ENCODE peak calls at places on chromosomes 3 and 15, in four cellular contexts. G, F, N and J are unnamed samples.

GRCh38 chr15:76996526-76997401 is 1.8 kb downstream of the PSTPIP1 start:
- DNase-seq in N (no peak), G (no peak), F (peak), J (no peak)

GRCh38 chr3:47985376-47985775 is 30.8 kb downstream of the MAP4 start:
- DNase-seq in F (no peak), N (no peak), G (no peak), J (no peak)

GRCh38 chr3:7927015-7927414 is 574.6 kb upstream of the LMCD1 start:
- DNase-seq in N (no peak), G (no peak), F (no peak), J (no peak)

GRCh38 chr3:156216852-156217251 is 96.5 kb downstream of the KCNAB1 start:
- DNase-seq in F (no peak), G (no peak), N (no peak), J (no peak)

GRCh38 chr15:70853270-70853854 is 595 bp downstream of the LARP6 start:
- DNase-seq in N (peak), F (peak), G (no peak), J (no peak)

GRCh38 chr3:71332813-71333212 is 250.7 kb downstream of the FOXP1 start:
- DNase-seq in G (no peak), F (no peak), N (no peak), J (no peak)

GRCh38 chr15:92076536-92076935 is 223.0 kb downstream of the SLCO3A1 start:
- DNase-seq in F (no peak), G (no peak), N (no peak), J (no peak)

GRCh38 chr3:153245661-153246060 is 83.6 kb downstream of the RAP2B start:
- DNase-seq in G (no peak), N (no peak), F (no peak), J (no peak)

GRCh38 chr3:151135548-151136337 is 50.3 kb downstream of the MED12L start:
- DNase-seq in N (no peak), G (peak), F (no peak), J (no peak)

GRCh38 chr15:98126326-98127090 is 166.0 kb downstream of the ARRDC4 start:
- DNase-seq in N (no peak), G (no peak), F (no peak), J (no peak)

GRCh38 chr15:88628018-88628673 is 7.0 kb downstream of the AEN start:
- DNase-seq in N (no peak), G (no peak), F (no peak), J (no peak)

GRCh38 chr3:176906046-176906905 is 291.0 kb downstream of the TBL1XR1 start:
- DNase-seq in G (peak), F (no peak), N (peak), J (no peak)

GRCh38 chr3:2099028-2099671 is 484 bp downstream of the CNTN4 start:
- DNase-seq in N (no peak), G (peak), F (no peak), J (no peak)
- H3K4me3 ChIP-seq in N (no peak), G (peak), F (peak), J (no peak)

GRCh38 chr15:57596978-57597377 is 5.3 kb downstream of the MYZAP start:
- DNase-seq in F (no peak), G (no peak), N (no peak), J (no peak)
- H3K27ac ChIP-seq in F (peak), G (peak), N (no peak), J (no peak)

GRCh38 chr15:37096878-37097568 is 3.3 kb downstream of the MEIS2 start:
- DNase-seq in N (no peak), F (no peak), G (no peak), J (no peak)
- H3K4me3 ChIP-seq in N (peak), F (peak), G (peak), J (peak)

GRCh38 chr3:196177967-196178366 is 33.2 kb downstream of the ZDHHC19 start:
- DNase-seq in G (no peak), F (no peak), N (no peak), J (no peak)

GRCh38 chr3:196180346-196180745 is 30.9 kb downstream of the ZDHHC19 start:
- DNase-seq in F (no peak), G (no peak), N (no peak), J (no peak)

GRCh38 chr3:196179380-196180308 is 31.6 kb downstream of the ZDHHC19 start:
- DNase-seq in G (no peak), N (no peak), F (no peak), J (peak)

GRCh38 chr3:196178993-196179379 is 32.2 kb downstream of the ZDHHC19 start:
- DNase-seq in N (no peak), G (no peak), F (no peak), J (no peak)

DNA sequence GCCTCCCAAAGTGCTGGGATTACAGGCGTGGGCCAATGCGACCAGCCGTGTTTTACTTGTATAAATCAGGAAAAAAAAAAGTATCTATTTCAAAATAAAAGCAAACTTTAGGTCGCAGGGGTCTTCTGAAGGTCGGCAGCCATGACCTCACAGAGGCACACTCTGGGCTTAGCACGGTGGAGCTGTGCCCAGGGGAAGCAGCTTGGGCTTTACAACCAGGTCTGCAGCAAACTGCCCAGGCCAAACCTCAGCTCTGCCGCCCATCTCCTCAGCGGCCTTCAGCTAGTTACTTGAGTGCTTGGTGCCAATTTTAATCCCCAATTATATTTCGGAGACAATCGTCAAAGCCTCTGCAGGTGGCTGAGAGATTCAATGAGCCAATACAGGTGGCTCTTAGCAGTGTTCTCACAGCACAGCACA is 30.1 kb downstream of the ZDHHC19 start:
- DNase-seq in G (no peak), F (no peak), N (no peak), J (no peak)
- H3K27ac ChIP-seq in G (no peak), F (no peak), N (no peak), J (no peak)

GRCh38 chr15:67968564-67969440 is 85.3 kb upstream of the PIAS1 start:
- DNase-seq in N (no peak), G (no peak), F (no peak), J (no peak)
- H3K4me3 ChIP-seq in N (no peak), G (peak), F (peak), J (peak)

GRCh38 chr15:73001840-73002239 is 50.4 kb upstream of the NEO1 start:
- DNase-seq in F (no peak), N (no peak), G (no peak), J (no peak)

GRCh38 chr15:73005450-73005849 is 46.8 kb upstream of the NEO1 start:
- DNase-seq in G (no peak), N (no peak), F (no peak), J (no peak)

GRCh38 chr15:73002509-73002908 is 49.8 kb upstream of the NEO1 start:
- DNase-seq in G (no peak), F (no peak), N (no peak), J (no peak)

GRCh38 chr15:73004462-73004861 is 47.8 kb upstream of the NEO1 start:
- DNase-seq in F (no peak), N (no peak), G (no peak), J (no peak)

DNA sequence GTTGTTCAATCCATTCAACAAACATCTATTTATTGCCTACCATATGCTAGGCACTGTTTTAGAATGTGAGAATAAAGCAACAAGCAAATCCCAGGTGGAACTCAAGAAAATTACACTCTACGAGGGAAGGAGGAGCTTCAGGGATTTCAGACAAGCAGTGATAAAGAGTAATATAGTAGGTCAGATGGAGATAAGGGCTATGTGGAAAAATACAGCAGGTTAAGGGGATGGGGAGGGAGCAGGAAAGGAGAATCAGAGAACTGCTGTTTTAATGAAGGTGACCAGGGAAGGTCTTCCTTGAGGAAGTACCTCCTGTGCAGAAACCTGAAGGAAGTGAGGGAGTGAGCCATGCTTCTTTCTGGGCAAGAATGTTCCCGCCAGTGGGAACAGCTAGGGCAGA is 47.2 kb upstream of the NEO1 start:
- DNase-seq in N (no peak), G (no peak), F (no peak), J (no peak)
- H3K27ac ChIP-seq in N (no peak), G (no peak), F (no peak), J (no peak)

GRCh38 chr3:59442056-59442455 is 392.2 kb upstream of the CFAP20DC start:
- DNase-seq in N (no peak), F (no peak), G (no peak), J (no peak)
- H3K4me3 ChIP-seq in N (no peak), F (no peak), G (no peak), J (no peak)